ENCODE peak calls at places on chromosome 13, in five cellular contexts. H is endodermal cell, Q is colonic mucosa, B is AG04450, V is psoas muscle. E is an unnamed sample.

GRCh38 chr13:46374710-46375109 is 12.3 kb downstream of the RUBCNL start:
- DNase-seq in V (no peak), Q (no peak), H (no peak), B (no peak), E (no peak)

GRCh38 chr13:49444517-49445395 is 682 bp downstream of the SETDB2 start:
- DNase-seq in Q (peak), B (no peak), H (peak), V (no peak), E (no peak)

GRCh38 chr13:79749985-79750551 is 269.1 kb downstream of the NDFIP2 start:
- DNase-seq in V (peak), B (peak), H (peak), Q (no peak), E (peak)

GRCh38 chr13:25874907-25875306 is 176.9 kb downstream of the SHISA2 start:
- DNase-seq in B (no peak), V (no peak), Q (no peak), H (no peak), E (no peak)

GRCh38 chr13:21638319-21639282 is 32.3 kb upstream of the FGF9 start:
- DNase-seq in V (no peak), H (peak), B (no peak), Q (peak), E (no peak)

GRCh38 chr13:93625536-93625935 is 398.9 kb downstream of the GPC6 start:
- DNase-seq in B (no peak), Q (no peak), V (no peak), H (no peak), E (no peak)

GRCh38 chr13:40116008-40116407 is 460.5 kb downstream of the COG6 start:
- DNase-seq in H (peak), V (no peak), Q (peak), B (no peak), E (peak)

GRCh38 chr13:53782400-53783030 is 753.9 kb downstream of the OLFM4 start:
- DNase-seq in H (peak), V (no peak), Q (peak), B (no peak), E (peak)

GRCh38 chr13:105462098-105462497 is 1073.4 kb downstream of the EFNB2 start:
- DNase-seq in H (no peak), Q (no peak), B (no peak), V (no peak), E (no peak)

GRCh38 chr13:20840590-20840989 is 62.0 kb downstream of the XPO4 start:
- DNase-seq in H (no peak), B (no peak), V (no peak), Q (no peak), E (no peak)

GRCh38 chr13:34349091-34349722 is 531.3 kb downstream of the RFC3 start:
- DNase-seq in V (peak), Q (peak), B (peak), H (no peak), E (peak)

GRCh38 chr13:45511310-45512147 is 46.8 kb downstream of the COG3 start:
- DNase-seq in Q (peak), V (no peak), B (peak), H (no peak), E (peak)

GRCh38 chr13:52846567-52847321 is 1.7 kb downstream of the PCDH8 start:
- DNase-seq in V (peak), H (peak), B (no peak), Q (peak), E (no peak)

GRCh38 chr13:52345048-52345447 is 60.9 kb downstream of the THSD1 start:
- DNase-seq in Q (no peak), V (no peak), B (no peak), H (no peak), E (no peak)

GRCh38 chr13:27607125-27607524 is 13.2 kb downstream of the LNX2 start:
- DNase-seq in Q (peak), V (no peak), H (no peak), B (peak), E (peak)

GRCh38 chr13:46871557-46871956 is 25.3 kb downstream of the HTR2A start:
- DNase-seq in Q (no peak), B (no peak), H (no peak), V (no peak), E (no peak)

GRCh38 chr13:49063526-49063925 is 87.8 kb downstream of the FNDC3A start:
- DNase-seq in B (no peak), H (no peak), Q (no peak), V (no peak), E (no peak)

GRCh38 chr13:100721885-100722512 is 47.4 kb upstream of the TMTC4 start:
- DNase-seq in V (no peak), B (peak), H (peak), Q (peak), E (peak)

GRCh38 chr13:106205871-106206270 is 329.6 kb downstream of the EFNB2 start:
- DNase-seq in H (peak), Q (no peak), B (no peak), V (no peak), E (no peak)

GRCh38 chr13:98284677-98285076 is 107.6 kb upstream of the RNF113B start:
- DNase-seq in V (no peak), B (no peak), H (no peak), Q (no peak), E (no peak)

GRCh38 chr13:22427783-22428182 is 753.0 kb upstream of the SGCG start:
- DNase-seq in H (no peak), Q (no peak), V (no peak), B (no peak), E (no peak)

GRCh38 chr13:61276401-61276800 is 139.2 kb downstream of the PCDH20 start:
- DNase-seq in Q (no peak), H (no peak), B (no peak), V (no peak), E (no peak)

GRCh38 chr13:112968380-112968909 is 569 bp upstream of the MCF2L start:
- DNase-seq in H (peak), B (no peak), Q (peak), V (no peak), E (no peak)

GRCh38 chr13:68713394-68713793 is 1394.2 kb upstream of the ATXN8OS start:
- DNase-seq in H (peak), B (no peak), Q (no peak), V (no peak), E (no peak)

GRCh38 chr13:52850396-52851152 is 2.1 kb upstream of the PCDH8 start:
- DNase-seq in H (peak), V (peak), Q (peak), B (no peak), E (no peak)

GRCh38 chr13:114174529-114174941 is 4.5 kb upstream of the CFAP97D2 start:
- DNase-seq in V (no peak), B (no peak), Q (no peak), H (no peak), E (no peak)

GRCh38 chr13:111661776-111662175 is 341.3 kb downstream of the TEX29 start:
- DNase-seq in B (no peak), V (no peak), Q (no peak), H (no peak), E (no peak)

GRCh38 chr13:40600145-40600751 is 66.2 kb downstream of the FOXO1 start:
- DNase-seq in H (no peak), V (no peak), Q (no peak), B (no peak), E (no peak)

GRCh38 chr13:61838568-61838967 is 422.9 kb upstream of the PCDH20 start:
- DNase-seq in Q (no peak), V (no peak), H (no peak), B (no peak), E (no peak)

GRCh38 chr13:67353891-67354459 is 123.8 kb upstream of the PCDH9 start:
- DNase-seq in Q (no peak), B (no peak), V (no peak), H (no peak), E (no peak)

GRCh38 chr13:99273128-99273527 is 14.9 kb upstream of the GPR18 start:
- DNase-seq in V (no peak), Q (no peak), B (no peak), H (no peak), E (no peak)

GRCh38 chr13:40149611-40150283 is 494.3 kb downstream of the COG6 start:
- DNase-seq in V (no peak), B (peak), Q (no peak), H (no peak), E (peak)

GRCh38 chr13:74710006-74710405 is 575.8 kb upstream of the KLF12 start:
- DNase-seq in H (no peak), B (no peak), V (no peak), Q (no peak), E (no peak)

GRCh38 chr13:44439615-44440014 is 66.0 kb downstream of the SERP2 start:
- DNase-seq in B (no peak), V (no peak), Q (no peak), H (peak), E (no peak)

GRCh38 chr13:44436589-44437337 is 63.1 kb downstream of the SERP2 start:
- DNase-seq in Q (peak), V (peak), B (peak), H (peak), E (peak)

GRCh38 chr13:44440046-44440608 is 66.5 kb downstream of the SERP2 start:
- DNase-seq in B (no peak), V (no peak), Q (no peak), H (no peak), E (no peak)

GRCh38 chr13:44437356-44438233 is 64.0 kb downstream of the SERP2 start:
- DNase-seq in H (peak), V (no peak), B (no peak), Q (no peak), E (no peak)

GRCh38 chr13:44438234-44438579 is 64.6 kb downstream of the SERP2 start:
- DNase-seq in V (no peak), Q (no peak), B (no peak), H (no peak), E (no peak)
- TF ChIP-seq CTCF in V (no peak), Q (no peak), B (no peak), H (peak), E (no peak)

GRCh38 chr13:30971575-30971974 is 39.1 kb downstream of the TEX26 start:
- DNase-seq in Q (no peak), B (no peak), V (no peak), H (no peak), E (no peak)

GRCh38 chr13:30963794-30964193 is 31.3 kb downstream of the TEX26 start:
- DNase-seq in H (no peak), B (no peak), V (no peak), Q (peak), E (no peak)

GRCh38 chr13:30972888-30973377 is 40.5 kb downstream of the TEX26 start:
- DNase-seq in V (no peak), H (no peak), Q (no peak), B (peak), E (peak)

GRCh38 chr13:30974350-30974749 is 41.9 kb downstream of the TEX26 start:
- DNase-seq in Q (no peak), H (no peak), V (no peak), B (no peak), E (no peak)

GRCh38 chr13:30968734-30969335 is 36.4 kb downstream of the TEX26 start:
- DNase-seq in V (no peak), H (no peak), Q (no peak), B (no peak), E (peak)
- H3K4me3 ChIP-seq in V (no peak), H (no peak), Q (no peak), B (no peak), E (no peak)

GRCh38 chr13:94800423-94800822 is 88.1 kb upstream of the SOX21 start:
- DNase-seq in B (no peak), V (no peak), Q (no peak), H (no peak), E (no peak)
- TF ChIP-seq CTCF in B (peak), V (no peak), Q (no peak), H (peak), E (no peak)

GRCh38 chr13:30049692-30050091 is 199.3 kb upstream of the UBL3 start:
- DNase-seq in V (no peak), B (no peak), Q (no peak), H (no peak), E (no peak)
- H3K4me3 ChIP-seq in V (no peak), B (no peak), Q (no peak), H (no peak), E (no peak)

DNA sequence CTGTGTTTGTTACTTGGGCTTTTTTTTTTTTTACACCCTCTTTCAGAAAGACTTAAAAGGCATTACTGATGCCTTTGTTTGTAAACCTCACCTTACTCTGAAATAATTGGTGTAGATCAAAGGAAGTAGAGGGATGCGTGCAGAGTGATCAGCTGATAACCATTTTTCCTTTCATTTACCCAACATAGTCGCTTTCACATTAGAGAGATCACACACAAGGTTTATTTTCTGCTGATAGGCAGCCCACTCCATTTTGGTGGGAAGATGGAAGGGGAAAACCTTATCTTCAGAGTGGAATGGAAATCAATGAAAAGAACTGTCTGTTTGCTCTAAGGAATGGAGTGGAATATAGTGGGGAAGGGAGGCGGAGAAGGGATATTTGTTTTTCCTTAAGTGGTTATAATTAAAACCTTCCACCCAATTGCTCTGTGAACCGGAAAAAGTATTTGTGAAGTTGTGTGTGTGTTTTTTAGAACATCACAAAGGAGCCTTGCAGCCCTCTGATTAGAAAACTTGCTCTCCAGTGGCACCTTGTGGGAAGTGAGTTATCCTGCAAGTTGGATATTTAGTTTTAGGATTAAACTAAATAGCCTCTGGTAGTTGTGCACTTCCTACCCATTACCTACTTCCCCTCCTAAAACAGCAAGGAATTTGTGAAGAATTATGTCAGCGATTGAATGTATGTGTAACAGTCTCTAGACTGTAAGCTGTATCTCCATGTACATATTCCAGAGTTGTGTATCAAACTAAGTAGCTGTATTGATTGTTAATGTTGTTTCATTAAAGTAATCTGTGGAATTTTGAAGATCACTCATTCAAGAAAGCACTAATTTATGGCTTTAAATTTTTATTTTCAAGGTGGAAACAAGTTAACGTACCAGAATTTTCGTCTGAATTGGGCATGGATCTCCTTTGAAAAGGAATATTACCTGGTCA is 76.8 kb downstream of the FREM2 start:
- DNase-seq in B (no peak), V (no peak), Q (no peak), H (peak), E (peak)
- TF ChIP-seq CTCF in B (peak), V (peak), Q (peak), H (peak), E (peak)

DNA sequence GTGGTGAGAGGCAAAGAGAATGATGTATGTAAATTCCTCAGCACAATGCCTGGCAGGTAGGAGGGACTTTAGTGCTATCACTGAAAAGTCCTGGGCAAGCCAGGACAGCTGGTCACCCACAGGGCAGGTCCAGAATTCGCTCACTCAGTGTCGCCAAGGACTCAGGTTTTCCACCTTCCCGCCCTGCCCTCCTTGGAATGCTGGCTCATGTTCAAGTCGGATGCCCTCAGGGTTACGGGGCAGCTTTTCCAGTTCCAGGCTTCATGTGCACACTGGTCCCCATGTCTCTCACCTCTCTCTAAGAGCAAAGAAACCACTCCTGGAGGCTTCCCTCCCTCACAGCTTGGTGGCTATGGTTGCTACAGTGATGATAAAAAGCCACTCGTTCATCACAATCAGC is 24.8 kb upstream of the NAXD start:
- DNase-seq in B (no peak), V (no peak), Q (no peak), H (peak), E (no peak)
- H3K4me3 ChIP-seq in B (no peak), V (no peak), Q (no peak), H (no peak), E (no peak)

DNA sequence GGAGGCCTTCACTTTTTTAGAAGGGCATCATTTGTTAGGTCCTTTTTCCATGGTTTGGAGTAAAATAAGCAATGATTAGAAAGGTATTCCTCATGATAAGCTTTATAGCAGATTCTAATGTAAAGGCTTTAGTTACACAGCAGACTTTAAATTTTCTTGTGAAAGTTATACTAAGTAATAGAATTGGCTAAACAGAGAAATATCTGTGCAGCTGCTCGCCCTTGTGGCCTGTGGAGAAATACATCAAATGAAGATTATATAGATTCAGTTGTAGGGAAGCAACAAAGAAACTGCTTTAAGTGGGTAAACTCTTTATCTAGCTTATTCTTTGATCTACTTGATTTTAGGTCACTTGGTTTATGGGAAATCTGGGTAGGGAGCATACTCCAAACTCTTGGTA is 1269.7 kb upstream of the SPRY2 start:
- DNase-seq in Q (no peak), B (no peak), H (no peak), V (no peak), E (no peak)
- TF ChIP-seq CTCF in Q (no peak), B (no peak), H (peak), V (no peak), E (no peak)

GRCh38 chr13:50512602-50513527 is 330.6 kb downstream of the DLEU7 start:
- DNase-seq in Q (peak), V (peak), H (no peak), B (no peak), E (peak)

GRCh38 chr13:50511877-50512332 is 331.6 kb downstream of the DLEU7 start:
- DNase-seq in B (no peak), Q (peak), V (no peak), H (no peak), E (no peak)

GRCh38 chr13:50513528-50513863 is 330.0 kb downstream of the DLEU7 start:
- DNase-seq in Q (no peak), H (no peak), B (no peak), V (no peak), E (no peak)

GRCh38 chr13:50518131-50518530 is 325.4 kb downstream of the DLEU7 start:
- DNase-seq in B (no peak), H (no peak), Q (no peak), V (no peak), E (no peak)

DNA sequence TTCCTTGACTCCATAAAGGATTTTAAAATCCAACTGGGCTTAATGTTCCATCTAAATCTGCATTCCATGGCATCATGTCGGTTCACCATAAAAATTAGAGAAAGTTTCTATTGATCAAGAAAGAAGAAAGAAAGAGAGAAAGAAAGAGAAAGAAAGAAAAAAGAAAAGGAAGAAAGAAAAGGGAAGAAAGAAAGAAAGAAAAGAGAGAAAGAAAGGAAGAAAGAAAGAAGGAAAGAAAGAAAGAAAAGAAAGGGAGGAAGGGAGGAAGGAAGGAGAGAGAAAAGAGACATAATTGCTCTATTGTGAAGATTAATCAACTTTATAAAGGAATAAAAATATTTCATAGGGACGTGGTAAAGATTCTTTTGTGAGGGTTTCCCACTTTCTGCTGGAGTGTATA is 329.2 kb downstream of the DLEU7 start:
- DNase-seq in V (no peak), Q (no peak), H (no peak), B (no peak), E (no peak)
- H3K4me3 ChIP-seq in V (no peak), Q (no peak), H (no peak), B (no peak), E (no peak)

DNA sequence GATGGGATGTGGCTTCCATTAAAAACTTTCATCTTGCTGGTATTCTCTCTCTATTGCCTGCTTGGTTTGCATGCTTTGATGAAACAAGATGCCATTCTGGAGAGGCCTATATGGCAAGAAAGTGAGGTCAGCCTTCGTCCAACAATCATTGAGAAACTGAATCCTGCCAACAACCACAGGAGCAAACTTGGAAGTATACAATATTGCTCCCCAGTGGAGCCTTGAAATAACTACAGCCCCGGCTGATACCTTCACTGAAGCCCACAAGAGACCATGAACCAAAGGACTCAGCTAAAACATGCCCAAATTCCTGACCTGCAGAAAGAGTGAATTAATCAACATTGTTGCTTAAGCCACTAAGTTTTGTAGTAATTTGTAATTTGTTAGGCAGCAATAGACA is 82.5 kb upstream of the FGF14 start:
- DNase-seq in H (no peak), B (no peak), Q (no peak), V (no peak), E (no peak)
- TF ChIP-seq CTCF in H (peak), B (peak), Q (no peak), V (no peak), E (peak)

E was measured in astrocyte of the cerebellum.